ENCODE peak calls at places on chromosome 1, in seven cellular contexts. M, H, R, Y, L, J and I are unnamed samples.

GRCh38 chr1:176466514-176466913 is 3.5 kb downstream of the PAPPA2 start:
- DNase-seq in M (no peak), H (peak; percentile 66), R (no peak), Y (peak; percentile 30), L (peak; percentile 41), J (no peak), I (no peak)

GRCh38 chr1:17199267-17200044 is 5.5 kb upstream of the PADI1 start:
- DNase-seq in M (peak; percentile 51), H (no peak), R (no peak), Y (no peak), L (no peak), J (no peak), I (peak; percentile 33)

GRCh38 chr1:164560076-164560475 is 1.1 kb downstream of the PBX1 start:
- DNase-seq in M (peak; percentile 32), H (no peak), R (peak; percentile 46), Y (peak; percentile 43), L (no peak), J (no peak), I (peak; percentile 27)

GRCh38 chr1:81234237-81234636 is 566.5 kb upstream of the ADGRL2 start:
- DNase-seq in M (no peak), H (no peak), R (no peak), Y (no peak), L (no peak), J (peak; percentile 6), I (no peak)

GRCh38 chr1:216945506-216946080 is 222.4 kb upstream of the ESRRG start:
- DNase-seq in M (no peak), H (no peak), R (no peak), Y (no peak), L (no peak), J (no peak), I (no peak)

GRCh38 chr1:172469717-172470116 is 25.8 kb upstream of the PIGC start:
- DNase-seq in M (no peak), H (no peak), R (no peak), Y (no peak), L (peak; percentile 44), J (no peak), I (no peak)

GRCh38 chr1:155018617-155019348 is 14.8 kb downstream of the DCST2 start:
- DNase-seq in M (no peak), H (peak; percentile 46), R (no peak), Y (no peak), L (no peak), J (peak; percentile 93), I (no peak)

GRCh38 chr1:2864203-2864905 is 62.9 kb upstream of the TTC34 start:
- DNase-seq in M (no peak), H (no peak), R (no peak), Y (no peak), L (no peak), J (no peak), I (no peak)

GRCh38 chr1:184457500-184457899 is 70.7 kb downstream of the C1orf21 start:
- DNase-seq in M (no peak), H (no peak), R (no peak), Y (no peak), L (no peak), J (no peak), I (no peak)

GRCh38 chr1:183633676-183634343 is 1.8 kb downstream of the ARPC5 start:
- DNase-seq in M (peak; percentile 92), H (peak; percentile 51), R (peak; percentile 82), Y (peak; percentile 77), L (peak; percentile 57), J (peak; percentile 85), I (peak; percentile 87)

GRCh38 chr1:243745361-243745760 is 104.7 kb downstream of the AKT3 start:
- DNase-seq in M (peak; percentile 58), H (no peak), R (no peak), Y (peak; percentile 8), L (no peak), J (no peak), I (peak; percentile 50)

GRCh38 chr1:7589080-7589735 is 181.9 kb upstream of the VAMP3 start:
- DNase-seq in M (no peak), H (no peak), R (no peak), Y (no peak), L (no peak), J (peak; percentile 26), I (no peak)

GRCh38 chr1:232473319-232473718 is 156.6 kb downstream of the SIPA1L2 start:
- DNase-seq in M (peak; percentile 85), H (no peak), R (no peak), Y (no peak), L (no peak), J (no peak), I (peak; percentile 79)

GRCh38 chr1:43238104-43238503 is 31.7 kb upstream of the TMEM125 start:
- DNase-seq in M (peak; percentile 49), H (peak; percentile 88), R (peak; percentile 19), Y (peak; percentile 28), L (peak; percentile 82), J (peak; percentile 89), I (peak; percentile 29)

GRCh38 chr1:2980849-2981248 is 40.4 kb upstream of the ACTRT2 start:
- DNase-seq in M (no peak), H (no peak), R (no peak), Y (no peak), L (no peak), J (no peak), I (no peak)

GRCh38 chr1:52263153-52263910 is 102.7 kb downstream of the CC2D1B start:
- DNase-seq in M (no peak), H (no peak), R (no peak), Y (no peak), L (no peak), J (no peak), I (no peak)

GRCh38 chr1:23590058-23590783 is 30.9 kb upstream of the ID3 start:
- DNase-seq in M (no peak), H (no peak), R (no peak), Y (no peak), L (no peak), J (no peak), I (no peak)

GRCh38 chr1:23593042-23593521 is 33.8 kb upstream of the ID3 start:
- DNase-seq in M (no peak), H (no peak), R (no peak), Y (peak; percentile 95), L (no peak), J (no peak), I (no peak)

GRCh38 chr1:23593556-23594148 is 34.4 kb upstream of the ID3 start:
- DNase-seq in M (peak; percentile 63), H (no peak), R (no peak), Y (peak; percentile 95), L (peak; percentile 63), J (no peak), I (peak; percentile 49)

GRCh38 chr1:23592209-23592905 is 33.1 kb upstream of the ID3 start:
- DNase-seq in M (no peak), H (no peak), R (no peak), Y (peak; percentile 86), L (no peak), J (no peak), I (no peak)

DNA sequence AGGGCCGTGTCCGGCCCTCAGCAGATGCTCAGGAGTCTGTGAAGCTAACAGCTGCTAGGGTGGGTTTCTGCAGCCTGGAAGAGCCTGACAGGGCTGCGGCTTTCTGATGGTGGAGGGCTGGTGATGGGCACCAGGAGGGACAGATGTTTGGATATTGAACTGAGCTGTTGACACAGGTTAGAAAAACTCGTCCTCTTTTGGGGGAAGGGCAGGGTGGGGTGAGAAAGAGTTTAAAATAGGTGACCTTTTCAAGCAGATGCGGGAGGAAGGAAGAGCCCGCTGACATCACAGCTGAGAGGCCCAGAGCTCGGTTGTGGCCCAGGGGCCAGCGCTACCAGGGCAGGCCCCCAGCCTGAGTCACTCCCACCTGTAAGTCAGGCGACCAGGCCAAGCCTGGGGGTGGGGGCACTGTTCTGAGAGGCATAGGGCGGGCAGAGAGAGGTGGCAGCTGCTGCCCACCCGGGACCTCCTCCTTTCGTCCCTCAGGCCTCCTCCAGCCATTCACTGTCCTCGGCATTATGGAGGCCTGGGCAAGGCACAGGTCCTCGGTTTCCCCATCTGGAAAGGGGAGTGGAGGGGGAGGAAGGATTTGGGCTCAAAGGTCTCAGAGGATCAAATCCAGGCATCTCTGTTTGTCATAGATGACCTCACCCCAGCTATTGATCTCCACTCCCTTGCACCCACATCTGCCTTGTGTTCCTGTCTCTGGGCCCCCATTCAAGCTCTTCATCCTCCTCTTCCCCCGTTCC is 32.3 kb upstream of the ID3 start:
- DNase-seq in M (no peak), H (no peak), R (no peak), Y (no peak), L (no peak), J (no peak), I (no peak)
- H3K4me3 ChIP-seq in M (no peak overlapping the region), H (no peak overlapping the region), R (no peak overlapping the region), Y (no peak overlapping the region), L (no peak overlapping the region), J (no peak overlapping the region), I (no peak overlapping the region)

GRCh38 chr1:14929547-14930223 is 223.9 kb upstream of the TMEM51 start:
- DNase-seq in M (peak; percentile 72), H (no peak), R (no peak), Y (no peak), L (peak; percentile 90), J (peak; percentile 97), I (peak; percentile 73)
- H3K79me2 ChIP-seq in M (peaks cover 4% of the 10 kb centered on the region), H (peaks cover 4% of the 10 kb centered on the region), R (peaks cover 3% of the 10 kb centered on the region), Y (peaks cover 86% of the 10 kb centered on the region), L (peaks cover 50% of the 10 kb centered on the region), J (peaks cover 17% of the 10 kb centered on the region), I (peaks cover 11% of the 10 kb centered on the region)

GRCh38 chr1:36085686-36086526 is 2.0 kb downstream of the TEKT2 start:
- DNase-seq in M (no peak), H (no peak), R (no peak), Y (no peak), L (no peak), J (peak; percentile 70), I (no peak)

GRCh38 chr1:36083635-36084501 is at the start of gene TEKT2:
- DNase-seq in M (no peak), H (peak; percentile 96), R (no peak), Y (no peak), L (peak; percentile 80), J (peak; percentile 88), I (no peak)

GRCh38 chr1:36083219-36083618 is 675 bp upstream of the TEKT2 start:
- DNase-seq in M (no peak), H (no peak), R (no peak), Y (no peak), L (no peak), J (peak; percentile 34), I (no peak)

GRCh38 chr1:36085126-36085525 is 1.2 kb downstream of the TEKT2 start:
- DNase-seq in M (no peak), H (no peak), R (no peak), Y (no peak), L (no peak), J (peak; percentile 85), I (no peak)

DNA sequence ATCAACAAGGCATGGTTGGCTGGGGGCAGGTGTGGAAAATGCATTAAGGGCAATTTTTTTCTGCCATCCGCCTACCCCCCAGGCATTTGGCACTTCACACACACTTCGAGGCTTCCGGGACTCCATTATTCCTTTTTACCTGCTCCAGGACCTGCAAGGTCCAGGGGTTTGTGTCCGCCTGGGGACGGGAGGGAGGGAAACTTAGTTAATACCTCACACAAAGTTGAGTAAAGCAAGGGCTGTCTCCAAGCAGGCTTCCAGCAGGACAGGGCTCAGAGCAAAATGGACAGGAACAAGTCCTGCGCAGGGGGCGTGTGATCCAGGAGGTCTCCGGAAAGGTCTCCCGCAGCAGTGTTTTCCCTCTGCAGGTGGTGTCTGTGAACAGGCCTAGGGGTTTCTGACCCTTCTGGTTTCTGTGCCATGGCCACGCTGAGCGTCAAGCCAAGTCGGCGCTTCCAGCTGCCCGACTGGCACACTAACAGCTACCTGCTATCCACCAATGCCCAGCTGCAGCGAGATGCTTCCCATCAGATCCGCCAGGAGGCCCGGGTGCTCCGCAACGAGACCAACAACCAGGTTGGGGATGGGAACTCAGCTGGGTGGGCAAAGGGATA is 715 bp downstream of the TEKT2 start:
- DNase-seq in M (no peak), H (peak; percentile 46), R (no peak), Y (no peak), L (no peak), J (peak; percentile 90), I (no peak)
- H3K4me3 ChIP-seq in M (peak overlapping the region; percentile 54), H (peak overlapping the region; percentile 83), R (no peak overlapping the region), Y (peak overlapping the region; percentile 30), L (peak overlapping the region; percentile 55), J (peak overlapping the region; percentile 72), I (peak overlapping the region; percentile 58)

GRCh38 chr1:207813946-207814345 is 62.1 kb downstream of the CD46 start:
- DNase-seq in M (no peak), H (no peak), R (no peak), Y (no peak), L (no peak), J (peak; percentile 62), I (no peak)
- H3K79me2 ChIP-seq in M (peaks cover 9% of the 10 kb centered on the region), H (no peaks in the 10 kb centered on the region), R (peaks cover 95% of the 10 kb centered on the region), Y (peaks cover 38% of the 10 kb centered on the region), L (no peaks in the 10 kb centered on the region), J (peaks cover 20% of the 10 kb centered on the region), I (no peaks in the 10 kb centered on the region)